ENCODE peak calls at places on chromosomes 13 and 19, in nine cellular contexts. One of them, this sample, is unnamed. For H3K4me1, the result is how much of the 10 kb centered on the place peaks cover.

GRCh38 chr13:36685912-36686311 is 12.1 kb downstream of the SERTM1 start:
- DNase-seq in sigmoid colon: no peak
- DNase-seq in fibroblast of lung: peak
- DNase-seq in left ventricle myocardium inferior: no peak
- DNase-seq in tibial artery: no peak
- DNase-seq in adrenal gland: no peak
- DNase-seq in cardiac muscle cell: peak
- DNase-seq in left lung: no peak
- DNase-seq in stomach: no peak
- DNase-seq in this sample: no peak

GRCh38 chr13:50238922-50239321 is 223.7 kb downstream of the KCNRG start:
- DNase-seq in stomach: no peak
- DNase-seq in tibial artery: no peak
- DNase-seq in fibroblast of lung: no peak
- DNase-seq in left ventricle myocardium inferior: no peak
- DNase-seq in cardiac muscle cell: no peak
- DNase-seq in sigmoid colon: no peak
- DNase-seq in left lung: no peak
- DNase-seq in adrenal gland: no peak
- DNase-seq in this sample: no peak

GRCh38 chr13:113653264-113654174 is 4.5 kb downstream of the ATP4B start:
- DNase-seq in adrenal gland: peak
- DNase-seq in tibial artery: no peak
- DNase-seq in sigmoid colon: peak
- DNase-seq in left lung: peak
- DNase-seq in left ventricle myocardium inferior: peak
- DNase-seq in fibroblast of lung: no peak
- DNase-seq in stomach: peak
- DNase-seq in cardiac muscle cell: no peak
- DNase-seq in this sample: no peak

GRCh38 chr13:43270043-43270830 is 246.9 kb downstream of the DNAJC15 start:
- DNase-seq in fibroblast of lung: peak
- DNase-seq in left ventricle myocardium inferior: no peak
- DNase-seq in cardiac muscle cell: peak
- DNase-seq in left lung: no peak
- DNase-seq in sigmoid colon: no peak
- DNase-seq in adrenal gland: no peak
- DNase-seq in tibial artery: no peak
- DNase-seq in stomach: no peak
- DNase-seq in this sample: no peak

GRCh38 chr13:75279834-75280369 is 202.1 kb downstream of the TBC1D4 start:
- DNase-seq in adrenal gland: no peak
- DNase-seq in stomach: no peak
- DNase-seq in tibial artery: no peak
- DNase-seq in left ventricle myocardium inferior: no peak
- DNase-seq in fibroblast of lung: no peak
- DNase-seq in sigmoid colon: no peak
- DNase-seq in left lung: no peak
- DNase-seq in cardiac muscle cell: no peak
- DNase-seq in this sample: no peak

GRCh38 chr13:68173111-68173510 is 943.0 kb upstream of the PCDH9 start:
- DNase-seq in fibroblast of lung: peak
- DNase-seq in left lung: no peak
- DNase-seq in stomach: no peak
- DNase-seq in left ventricle myocardium inferior: no peak
- DNase-seq in cardiac muscle cell: no peak
- DNase-seq in adrenal gland: no peak
- DNase-seq in tibial artery: no peak
- DNase-seq in sigmoid colon: no peak
- DNase-seq in this sample: no peak

GRCh38 chr13:91216928-91217700 is 130.4 kb upstream of the MIR17HG start:
- DNase-seq in cardiac muscle cell: no peak
- DNase-seq in tibial artery: no peak
- DNase-seq in left lung: no peak
- DNase-seq in sigmoid colon: no peak
- DNase-seq in adrenal gland: no peak
- DNase-seq in left ventricle myocardium inferior: no peak
- DNase-seq in fibroblast of lung: no peak
- DNase-seq in stomach: no peak
- DNase-seq in this sample: no peak

GRCh38 chr13:100131863-100132574 is 43.1 kb downstream of the PCCA start:
- DNase-seq in sigmoid colon: no peak
- DNase-seq in adrenal gland: no peak
- DNase-seq in stomach: no peak
- DNase-seq in tibial artery: no peak
- DNase-seq in left ventricle myocardium inferior: no peak
- DNase-seq in fibroblast of lung: peak
- DNase-seq in left lung: no peak
- DNase-seq in cardiac muscle cell: peak
- DNase-seq in this sample: no peak

GRCh38 chr13:109761695-109762094 is 24.7 kb downstream of the IRS2 start:
- DNase-seq in left ventricle myocardium inferior: no peak
- DNase-seq in tibial artery: no peak
- DNase-seq in left lung: no peak
- DNase-seq in sigmoid colon: no peak
- DNase-seq in fibroblast of lung: no peak
- DNase-seq in adrenal gland: no peak
- DNase-seq in cardiac muscle cell: no peak
- DNase-seq in stomach: no peak
- DNase-seq in this sample: no peak

GRCh38 chr13:109764045-109764444 is 22.3 kb downstream of the IRS2 start:
- DNase-seq in fibroblast of lung: no peak
- DNase-seq in adrenal gland: no peak
- DNase-seq in left lung: no peak
- DNase-seq in cardiac muscle cell: no peak
- DNase-seq in stomach: no peak
- DNase-seq in tibial artery: no peak
- DNase-seq in left ventricle myocardium inferior: no peak
- DNase-seq in sigmoid colon: no peak
- DNase-seq in this sample: no peak

GRCh38 chr13:109762791-109763190 is 23.6 kb downstream of the IRS2 start:
- DNase-seq in sigmoid colon: no peak
- DNase-seq in fibroblast of lung: no peak
- DNase-seq in left lung: no peak
- DNase-seq in left ventricle myocardium inferior: no peak
- DNase-seq in stomach: no peak
- DNase-seq in cardiac muscle cell: no peak
- DNase-seq in adrenal gland: no peak
- DNase-seq in tibial artery: no peak
- DNase-seq in this sample: no peak

GRCh38 chr13:109767023-109767422 is 19.4 kb downstream of the IRS2 start:
- DNase-seq in left ventricle myocardium inferior: no peak
- DNase-seq in cardiac muscle cell: no peak
- DNase-seq in stomach: no peak
- DNase-seq in fibroblast of lung: no peak
- DNase-seq in tibial artery: no peak
- DNase-seq in left lung: no peak
- DNase-seq in adrenal gland: no peak
- DNase-seq in sigmoid colon: no peak
- DNase-seq in this sample: no peak

DNA sequence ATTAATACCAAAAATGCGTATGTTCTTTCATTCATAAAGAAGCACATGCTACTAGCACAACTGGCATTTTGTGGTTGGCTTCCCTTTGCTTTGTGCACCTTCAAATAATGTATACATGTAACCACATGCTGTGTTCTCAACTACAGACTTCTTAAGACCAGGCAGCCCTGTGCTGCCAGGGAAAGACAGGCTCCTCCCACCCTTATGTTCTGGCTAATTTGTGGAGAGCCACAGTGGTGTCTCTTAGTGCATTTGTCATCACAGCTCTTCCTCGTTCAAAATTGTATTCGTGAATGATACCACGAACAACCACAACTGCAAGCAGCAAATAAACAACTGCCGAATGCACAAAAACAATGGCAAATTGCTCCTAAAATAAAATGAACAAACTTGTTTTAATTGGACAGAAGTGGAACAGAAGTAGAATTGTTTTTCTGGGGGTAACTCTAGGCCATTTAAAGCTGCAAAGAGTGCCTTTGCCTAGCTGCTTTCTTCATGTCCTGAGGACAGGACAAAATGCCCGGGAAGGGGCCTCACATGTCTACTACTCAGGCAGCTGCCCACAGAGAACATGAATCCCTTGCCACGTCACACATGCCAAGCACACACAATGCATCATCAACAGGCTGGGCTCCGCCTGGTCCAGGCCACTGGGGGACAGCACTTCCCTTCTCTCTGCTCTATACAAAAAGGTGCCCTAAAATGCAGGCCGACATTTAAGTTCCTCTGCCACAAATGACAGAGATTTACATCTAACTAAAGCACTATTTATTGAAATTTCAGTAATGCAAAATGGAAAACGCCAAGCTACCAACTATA is 21.7 kb downstream of the IRS2 start:
- DNase-seq in sigmoid colon: no peak
- DNase-seq in adrenal gland: peak
- DNase-seq in cardiac muscle cell: no peak
- DNase-seq in tibial artery: no peak
- DNase-seq in left ventricle myocardium inferior: no peak
- DNase-seq in fibroblast of lung: peak
- DNase-seq in left lung: no peak
- DNase-seq in stomach: no peak
- DNase-seq in this sample: no peak
- TF ChIP-seq CTCF in sigmoid colon: no peak
- TF ChIP-seq CTCF in adrenal gland: no peak
- TF ChIP-seq CTCF in cardiac muscle cell: no peak
- TF ChIP-seq CTCF in tibial artery: no peak
- TF ChIP-seq CTCF in left ventricle myocardium inferior: peak
- TF ChIP-seq CTCF in fibroblast of lung: peak
- TF ChIP-seq CTCF in left lung: no peak
- TF ChIP-seq CTCF in stomach: no peak
- TF ChIP-seq CTCF in this sample: no peak

GRCh38 chr19:53872762-53873161 is 5.1 kb downstream of the MYADM start:
- DNase-seq in cardiac muscle cell: no peak
- DNase-seq in left ventricle myocardium inferior: no peak
- DNase-seq in tibial artery: no peak
- DNase-seq in sigmoid colon: no peak
- DNase-seq in left lung: no peak
- DNase-seq in fibroblast of lung: no peak
- DNase-seq in stomach: no peak
- DNase-seq in adrenal gland: no peak
- DNase-seq in this sample: no peak
- H3K4me1 ChIP-seq in cardiac muscle cell: under half
- H3K4me1 ChIP-seq in left ventricle myocardium inferior: half or more
- H3K4me1 ChIP-seq in tibial artery: under half
- H3K4me1 ChIP-seq in sigmoid colon: half or more
- H3K4me1 ChIP-seq in left lung: half or more
- H3K4me1 ChIP-seq in fibroblast of lung: under half
- H3K4me1 ChIP-seq in stomach: half or more
- H3K4me1 ChIP-seq in adrenal gland: under half
- H3K4me1 ChIP-seq in this sample: under half

GRCh38 chr13:52127783-52128702 is 830 bp downstream of the NEK5 start:
- DNase-seq in sigmoid colon: peak
- DNase-seq in stomach: peak
- DNase-seq in fibroblast of lung: peak
- DNase-seq in left lung: no peak
- DNase-seq in tibial artery: peak
- DNase-seq in cardiac muscle cell: peak
- DNase-seq in adrenal gland: peak
- DNase-seq in left ventricle myocardium inferior: peak
- DNase-seq in this sample: no peak

GRCh38 chr13:52125547-52125946 is 3.3 kb downstream of the NEK5 start:
- DNase-seq in cardiac muscle cell: no peak
- DNase-seq in fibroblast of lung: no peak
- DNase-seq in adrenal gland: no peak
- DNase-seq in sigmoid colon: no peak
- DNase-seq in stomach: no peak
- DNase-seq in tibial artery: no peak
- DNase-seq in left ventricle myocardium inferior: no peak
- DNase-seq in left lung: no peak
- DNase-seq in this sample: no peak

GRCh38 chr13:52127378-52127777 is 1.5 kb downstream of the NEK5 start:
- DNase-seq in adrenal gland: no peak
- DNase-seq in fibroblast of lung: peak
- DNase-seq in tibial artery: no peak
- DNase-seq in cardiac muscle cell: peak
- DNase-seq in left lung: no peak
- DNase-seq in stomach: no peak
- DNase-seq in sigmoid colon: no peak
- DNase-seq in left ventricle myocardium inferior: no peak
- DNase-seq in this sample: no peak

GRCh38 chr13:52130641-52131040 is 1.8 kb upstream of the NEK5 start:
- DNase-seq in stomach: no peak
- DNase-seq in adrenal gland: no peak
- DNase-seq in sigmoid colon: no peak
- DNase-seq in left ventricle myocardium inferior: no peak
- DNase-seq in tibial artery: no peak
- DNase-seq in fibroblast of lung: no peak
- DNase-seq in left lung: no peak
- DNase-seq in cardiac muscle cell: no peak
- DNase-seq in this sample: no peak

DNA sequence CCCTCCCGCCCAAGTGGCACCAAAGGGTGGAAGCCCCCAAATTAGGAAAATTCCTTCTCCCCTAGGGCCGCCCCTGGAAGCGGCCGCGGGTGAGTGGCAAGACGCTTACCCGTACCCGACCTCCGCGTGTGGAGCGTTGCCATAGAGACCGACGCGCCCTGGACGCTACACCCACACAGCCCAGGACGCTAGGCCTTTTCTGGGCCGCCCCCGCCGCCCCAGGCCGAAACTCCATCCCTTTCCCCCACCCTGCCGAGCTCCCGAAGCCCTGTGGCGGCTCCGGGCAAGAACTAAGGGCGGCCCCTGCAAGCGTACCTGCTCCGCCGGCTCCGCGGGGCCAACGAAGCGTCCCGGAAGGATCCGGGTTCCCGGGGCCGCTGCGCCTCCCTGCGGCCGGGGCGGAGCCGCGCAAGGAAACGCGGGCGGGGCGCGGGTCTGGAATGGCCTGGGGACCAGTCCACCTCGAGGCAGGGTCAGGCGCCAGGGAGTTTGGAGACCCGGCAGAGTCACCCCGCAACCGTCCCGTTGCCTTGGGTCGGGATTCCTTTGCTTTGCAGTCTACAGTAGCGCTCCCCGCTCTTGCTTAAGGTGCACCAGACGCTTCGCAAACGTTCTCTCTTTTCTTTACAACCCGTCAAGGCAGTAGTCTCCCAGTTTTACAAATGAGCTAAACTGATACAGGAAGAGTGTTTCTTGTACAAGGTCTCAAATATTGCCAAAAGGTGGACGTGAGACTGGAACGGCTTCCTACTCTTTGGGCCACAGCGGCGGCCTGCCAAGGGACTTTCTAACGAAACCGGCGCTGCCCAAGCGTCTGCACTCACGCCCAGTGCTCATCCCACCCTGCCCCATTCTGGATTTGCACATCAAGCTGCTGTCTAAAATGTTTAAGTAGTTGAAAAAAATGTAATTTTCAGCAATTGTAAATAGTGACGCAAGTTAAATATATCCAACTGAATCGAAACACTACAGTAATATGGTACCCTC is at the start of gene NEK5:
- DNase-seq in left ventricle myocardium inferior: peak
- DNase-seq in fibroblast of lung: peak
- DNase-seq in tibial artery: peak
- DNase-seq in adrenal gland: peak
- DNase-seq in cardiac muscle cell: peak
- DNase-seq in left lung: peak
- DNase-seq in stomach: peak
- DNase-seq in sigmoid colon: peak
- DNase-seq in this sample: no peak
- H3K27ac ChIP-seq in left ventricle myocardium inferior: peak
- H3K27ac ChIP-seq in fibroblast of lung: no peak
- H3K27ac ChIP-seq in tibial artery: peak
- H3K27ac ChIP-seq in adrenal gland: no peak
- H3K27ac ChIP-seq in cardiac muscle cell: no peak
- H3K27ac ChIP-seq in left lung: no peak
- H3K27ac ChIP-seq in stomach: peak
- H3K27ac ChIP-seq in sigmoid colon: peak
- H3K27ac ChIP-seq in this sample: no peak

GRCh38 chr19:15248106-15248505 is 15.9 kb upstream of the EPHX3 start:
- DNase-seq in left lung: no peak
- DNase-seq in cardiac muscle cell: no peak
- DNase-seq in left ventricle myocardium inferior: no peak
- DNase-seq in tibial artery: peak
- DNase-seq in stomach: no peak
- DNase-seq in sigmoid colon: no peak
- DNase-seq in fibroblast of lung: no peak
- DNase-seq in adrenal gland: no peak
- DNase-seq in this sample: no peak

GRCh38 chr19:15250635-15250993 is 18.4 kb upstream of the EPHX3 start:
- DNase-seq in left lung: no peak
- DNase-seq in fibroblast of lung: no peak
- DNase-seq in tibial artery: no peak
- DNase-seq in adrenal gland: no peak
- DNase-seq in left ventricle myocardium inferior: no peak
- DNase-seq in stomach: no peak
- DNase-seq in sigmoid colon: no peak
- DNase-seq in cardiac muscle cell: no peak
- DNase-seq in this sample: no peak

GRCh38 chr19:15248648-15249559 is 16.7 kb upstream of the EPHX3 start:
- DNase-seq in stomach: peak
- DNase-seq in left ventricle myocardium inferior: peak
- DNase-seq in adrenal gland: peak
- DNase-seq in fibroblast of lung: peak
- DNase-seq in sigmoid colon: peak
- DNase-seq in cardiac muscle cell: peak
- DNase-seq in tibial artery: peak
- DNase-seq in left lung: peak
- DNase-seq in this sample: peak

GRCh38 chr19:15249912-15250634 is 17.8 kb upstream of the EPHX3 start:
- DNase-seq in stomach: no peak
- DNase-seq in left ventricle myocardium inferior: peak
- DNase-seq in sigmoid colon: peak
- DNase-seq in left lung: no peak
- DNase-seq in cardiac muscle cell: peak
- DNase-seq in fibroblast of lung: peak
- DNase-seq in tibial artery: peak
- DNase-seq in adrenal gland: peak
- DNase-seq in this sample: peak

DNA sequence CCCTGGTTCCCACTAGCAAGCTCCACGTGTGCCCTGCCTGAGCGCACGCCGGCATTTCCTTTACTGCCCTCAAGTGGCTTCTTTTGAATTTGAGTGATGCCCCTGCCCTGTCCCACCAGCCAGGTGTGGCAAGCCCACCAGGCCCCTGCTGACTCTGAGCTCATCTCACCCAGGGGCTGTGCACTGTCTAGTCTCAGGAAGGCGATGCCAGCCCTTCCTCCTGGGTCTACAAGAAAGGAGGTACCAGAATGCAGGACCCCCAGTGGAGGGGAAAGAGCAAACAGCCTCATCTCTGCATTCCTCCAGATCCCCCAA is 17.3 kb upstream of the EPHX3 start:
- DNase-seq in adrenal gland: no peak
- DNase-seq in sigmoid colon: no peak
- DNase-seq in left ventricle myocardium inferior: no peak
- DNase-seq in stomach: no peak
- DNase-seq in tibial artery: no peak
- DNase-seq in fibroblast of lung: no peak
- DNase-seq in left lung: no peak
- DNase-seq in cardiac muscle cell: no peak
- DNase-seq in this sample: no peak
- TF ChIP-seq CTCF in adrenal gland: no peak
- TF ChIP-seq CTCF in sigmoid colon: no peak
- TF ChIP-seq CTCF in left ventricle myocardium inferior: no peak
- TF ChIP-seq CTCF in stomach: no peak
- TF ChIP-seq CTCF in tibial artery: no peak
- TF ChIP-seq CTCF in fibroblast of lung: no peak
- TF ChIP-seq CTCF in left lung: no peak
- TF ChIP-seq CTCF in cardiac muscle cell: no peak
- TF ChIP-seq CTCF in this sample: no peak

This sample was measured in right atrium auricular region.